ENCODE peak calls at places on chromosomes 16 and 17, in four cellular contexts. F is H9, T is IMR-90, I is H1. D is an unnamed sample.

GRCh38 chr17:45425125-45425983 is 7.3 kb downstream of the ARHGAP27 start:
- DNase-seq in F (peak; percentile 98), T (peak; percentile 74), I (peak; percentile 86), D (no peak)

GRCh38 chr17:14886200-14886739 is 378.9 kb downstream of the PMP22 start:
- DNase-seq in F (peak; percentile 50), T (no peak), I (peak; percentile 0), D (no peak)

GRCh38 chr17:7515912-7516610 is 31.9 kb downstream of the POLR2A start:
- DNase-seq in F (no peak), T (no peak), I (no peak), D (no peak)

GRCh38 chr16:3171181-3171854 is 16.7 kb upstream of the OR1F1 start:
- DNase-seq in F (no peak), T (no peak), I (no peak), D (no peak)

GRCh38 chr17:44961921-44962350 is 6.2 kb downstream of the C1QL1 start:
- DNase-seq in F (peak; percentile 80), T (no peak), I (no peak), D (no peak)

GRCh38 chr16:21646721-21647561 is 5.5 kb downstream of the IGSF6 start:
- DNase-seq in F (no peak), T (no peak), I (no peak), D (no peak)

GRCh38 chr17:38448208-38448776 is 20.0 kb downstream of the ARHGAP23 start:
- DNase-seq in F (no peak), T (peak; percentile 46), I (no peak), D (no peak)

GRCh38 chr17:56434610-56435009 is 158.9 kb upstream of the NOG start:
- DNase-seq in F (no peak), T (no peak), I (no peak), D (no peak)

GRCh38 chr17:50479522-50480141 is 972 bp downstream of the RSAD1 start:
- DNase-seq in F (peak; percentile 94), T (peak; percentile 78), I (peak; percentile 57), D (peak; percentile 46)

GRCh38 chr17:50520483-50520882 is 12.1 kb upstream of the EPN3 start:
- DNase-seq in F (no peak), T (no peak), I (no peak), D (no peak)

GRCh38 chr17:29032798-29033197 is 10.1 kb upstream of the PIPOX start:
- DNase-seq in F (peak; percentile 76), T (no peak), I (no peak), D (no peak)

GRCh38 chr17:70791748-70792443 is 622.6 kb downstream of the KCNJ2 start:
- DNase-seq in F (no peak), T (no peak), I (no peak), D (no peak)

GRCh38 chr17:4816826-4817225 is 9.9 kb downstream of the PLD2 start:
- DNase-seq in F (no peak), T (no peak), I (no peak), D (no peak)

GRCh38 chr17:77687921-77688320 is 270.6 kb upstream of the TNRC6C start:
- DNase-seq in F (peak; percentile 26), T (no peak), I (no peak), D (no peak)

GRCh38 chr16:46428108-46429061 is 192.8 kb downstream of the SHCBP1 start:
- DNase-seq in F (peak; percentile 14), T (no peak), I (no peak), D (no peak)

GRCh38 chr17:38324732-38325131 is 19.0 kb downstream of the GPR179 start:
- DNase-seq in F (no peak), T (no peak), I (no peak), D (no peak)

GRCh38 chr17:29091591-29092291 is 48.8 kb downstream of the PIPOX start:
- DNase-seq in F (no peak), T (no peak), I (no peak), D (no peak)

GRCh38 chr16:61862221-61862620 is 174.0 kb downstream of the CDH8 start:
- DNase-seq in F (no peak), T (no peak), I (no peak), D (no peak)

GRCh38 chr16:22318690-22319358 is 21.6 kb downstream of the POLR3E start:
- DNase-seq in F (peak; percentile 71), T (peak; percentile 22), I (no peak), D (no peak)

GRCh38 chr16:80006175-80006895 is 405.8 kb upstream of the MAF start:
- DNase-seq in F (no peak), T (peak; percentile 35), I (no peak), D (no peak)

GRCh38 chr17:40122466-40122943 is 734 bp downstream of the MSL1 start:
- DNase-seq in F (peak; percentile 67), T (peak; percentile 47), I (no peak), D (no peak)

GRCh38 chr16:8155275-8155674 is 435.0 kb downstream of the TMEM114 start:
- DNase-seq in F (no peak), T (no peak), I (no peak), D (no peak)

GRCh38 chr17:56973520-56973919 is 4.4 kb upstream of the SCPEP1 start:
- DNase-seq in F (no peak), T (peak; percentile 59), I (no peak), D (no peak)

GRCh38 chr17:76714822-76715461 is 4.2 kb upstream of the MXRA7 start:
- DNase-seq in F (peak; percentile 61), T (peak; percentile 59), I (no peak), D (no peak)

GRCh38 chr17:63571632-63572310 is 21.5 kb downstream of the DCAF7 start:
- DNase-seq in F (no peak), T (peak; percentile 93), I (no peak), D (no peak)

GRCh38 chr16:27238016-27238587 is 30.5 kb downstream of the NSMCE1 start:
- DNase-seq in F (no peak), T (no peak), I (no peak), D (no peak)

GRCh38 chr17:4490637-4491061 is 8.0 kb upstream of the SPNS2 start:
- DNase-seq in F (no peak), T (no peak), I (no peak), D (no peak)

GRCh38 chr17:82923366-82924113 is 83.7 kb upstream of the ZNF750 start:
- DNase-seq in F (no peak), T (no peak), I (no peak), D (no peak)

GRCh38 chr16:31105677-31106213 is 2.4 kb upstream of the BCKDK start:
- DNase-seq in F (peak; percentile 89), T (no peak), I (peak; percentile 41), D (peak; percentile 42)

GRCh38 chr16:13543850-13544249 is 376.1 kb upstream of the ERCC4 start:
- DNase-seq in F (no peak), T (no peak), I (no peak), D (no peak)

GRCh38 chr16:13540771-13541170 is 379.2 kb upstream of the ERCC4 start:
- DNase-seq in F (no peak), T (no peak), I (no peak), D (no peak)

GRCh38 chr16:13542284-13542683 is 377.7 kb upstream of the ERCC4 start:
- DNase-seq in F (no peak), T (no peak), I (no peak), D (no peak)
- H4K8ac ChIP-seq in F (no peak overlapping the region), T (no peak overlapping the region), I (no peak overlapping the region), D (no peak overlapping the region)

GRCh38 chr16:49862694-49863093 is 6.8 kb upstream of the ZNF423 start:
- DNase-seq in F (no peak), T (no peak), I (no peak), D (no peak)

GRCh38 chr16:49869731-49870130 is 13.8 kb upstream of the ZNF423 start:
- DNase-seq in F (no peak), T (no peak), I (no peak), D (no peak)

GRCh38 chr16:49867234-49867633 is 11.3 kb upstream of the ZNF423 start:
- DNase-seq in F (no peak), T (no peak), I (no peak), D (no peak)

GRCh38 chr16:49866533-49867155 is 10.7 kb upstream of the ZNF423 start:
- DNase-seq in F (peak; percentile 68), T (no peak), I (no peak), D (peak; percentile 67)

DNA sequence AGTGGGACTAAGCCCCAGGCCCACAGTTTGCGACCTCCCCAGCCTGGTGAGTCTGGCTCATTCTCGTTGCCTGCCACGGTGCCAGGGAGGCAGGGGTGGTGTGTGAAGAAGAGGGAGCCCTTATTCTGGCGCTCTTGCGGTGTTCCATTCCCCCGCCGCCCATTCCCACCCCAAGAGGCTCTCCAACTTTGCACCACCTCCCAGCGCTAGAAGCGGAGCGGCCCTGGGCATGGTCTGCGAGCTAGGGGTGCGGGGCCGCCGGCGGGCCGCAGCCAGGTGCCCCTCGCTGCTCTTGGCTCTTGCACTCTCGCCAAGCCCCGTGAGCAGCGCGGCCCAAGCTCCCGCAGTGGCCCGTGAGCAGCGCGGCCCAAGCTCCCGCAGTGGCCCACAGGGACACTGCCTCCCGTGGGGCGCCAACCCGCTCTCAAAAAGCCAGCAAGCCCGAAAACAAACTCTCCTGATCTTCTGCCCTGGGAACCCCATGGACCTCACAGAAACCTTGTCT is 12.3 kb upstream of the ZNF423 start:
- DNase-seq in F (no peak), T (no peak), I (no peak), D (no peak)
- H3K23ac ChIP-seq in F (no peak overlapping the region), T (no peak overlapping the region), I (no peak overlapping the region), D (no peak overlapping the region)

GRCh38 chr17:65173284-65173793 is 36.2 kb downstream of the RGS9 start:
- DNase-seq in F (peak; percentile 45), T (peak; percentile 55), I (no peak), D (no peak)
- H4K8ac ChIP-seq in F (no peak overlapping the region), T (peak overlapping the region; percentile 63), I (no peak overlapping the region), D (no peak overlapping the region)

GRCh38 chr17:80861360-80861861 is 130.2 kb upstream of the CHMP6 start:
- DNase-seq in F (no peak), T (no peak), I (no peak), D (no peak)

GRCh38 chr17:80859004-80859941 is 132.4 kb upstream of the CHMP6 start:
- DNase-seq in F (peak; percentile 67), T (peak; percentile 97), I (peak; percentile 23), D (no peak)

GRCh38 chr17:80861892-80862291 is 129.7 kb upstream of the CHMP6 start:
- DNase-seq in F (peak; percentile 74), T (peak; percentile 30), I (no peak), D (no peak)

GRCh38 chr17:80860703-80861359 is 130.8 kb upstream of the CHMP6 start:
- DNase-seq in F (no peak), T (no peak), I (no peak), D (no peak)

GRCh38 chr17:80860101-80860671 is 131.5 kb upstream of the CHMP6 start:
- DNase-seq in F (no peak), T (no peak), I (no peak), D (no peak)
- H3K23ac ChIP-seq in F (no peak overlapping the region), T (no peak overlapping the region), I (no peak overlapping the region), D (peak overlapping the region; percentile 25)

DNA sequence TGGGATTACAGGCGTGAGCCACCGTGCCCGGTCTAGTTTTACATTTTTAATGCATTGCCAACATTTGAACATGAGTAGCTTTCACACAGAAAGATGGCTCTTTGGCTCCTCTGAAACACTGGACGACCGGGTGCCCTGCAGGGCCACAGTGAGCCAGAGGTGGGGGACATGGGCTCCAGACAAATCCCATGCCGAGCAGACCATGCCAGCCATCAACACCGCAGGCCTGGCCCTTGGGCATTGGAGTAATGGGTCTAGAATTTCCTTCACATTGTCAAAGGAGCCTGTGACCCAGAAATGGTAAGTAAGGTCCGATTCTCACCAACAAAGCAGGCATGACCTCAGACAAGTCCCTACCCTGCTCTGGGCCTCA is 21.4 kb upstream of the MPRIP start:
- DNase-seq in F (no peak), T (no peak), I (no peak), D (no peak)
- H4K8ac ChIP-seq in F (no peak overlapping the region), T (peak overlapping the region; percentile 50), I (no peak overlapping the region), D (no peak overlapping the region)

GRCh38 chr16:86288716-86289294 is 221.5 kb upstream of the FOXF1 start:
- DNase-seq in F (no peak), T (no peak), I (no peak), D (no peak)
- H3K23ac ChIP-seq in F (no peak overlapping the region), T (no peak overlapping the region), I (no peak overlapping the region), D (no peak overlapping the region)

GRCh38 chr17:75075597-75076253 is 12.0 kb upstream of the SLC16A5 start:
- DNase-seq in F (no peak), T (no peak), I (no peak), D (no peak)
- H4K8ac ChIP-seq in F (no peak overlapping the region), T (no peak overlapping the region), I (no peak overlapping the region), D (no peak overlapping the region)

D was measured in neuronal stem cell.